ENCODE peak calls at places on chromosomes 13 and 19, in seven cellular contexts. N, C, E, J, O, X and I are unnamed samples.

GRCh38 chr19:18340990-18341868 is 831 bp downstream of the PGPEP1 start:
- DNase-seq in X (peak), E (peak), J (no peak), C (peak), O (peak), N (peak), I (no peak)

GRCh38 chr13:34667356-34668218 is 274.5 kb upstream of the NBEA start:
- DNase-seq in E (no peak), O (no peak), C (no peak), X (no peak), N (no peak), J (no peak), I (no peak)

GRCh38 chr19:1921825-1922224 is 16.6 kb downstream of the ADAT3 start:
- DNase-seq in X (no peak), N (no peak), O (no peak), J (no peak), E (no peak), C (no peak), I (no peak)

GRCh38 chr13:73273737-73274136 is 214.9 kb downstream of the KLF5 start:
- DNase-seq in X (no peak), N (no peak), C (peak), O (no peak), J (no peak), E (no peak), I (no peak)

GRCh38 chr19:51417107-51417806 is at the start of gene SIGLEC10:
- DNase-seq in X (no peak), J (no peak), C (peak), N (no peak), E (no peak), O (no peak), I (no peak)

GRCh38 chr19:49712397-49712859 is 21.5 kb downstream of the CPT1C start:
- DNase-seq in X (peak), C (peak), E (no peak), O (no peak), J (no peak), N (peak), I (no peak)

GRCh38 chr19:39186391-39186790 is 10.4 kb upstream of the NCCRP1 start:
- DNase-seq in J (no peak), X (no peak), N (no peak), O (no peak), C (no peak), E (no peak), I (no peak)

GRCh38 chr13:75841905-75842304 is 205.8 kb downstream of the LMO7 start:
- DNase-seq in C (no peak), X (no peak), N (no peak), J (no peak), E (no peak), O (no peak), I (no peak)

GRCh38 chr19:51272183-51272817 is 21.4 kb downstream of the SIGLECL1 start:
- DNase-seq in J (no peak), E (no peak), C (no peak), O (no peak), X (no peak), N (no peak), I (no peak)

GRCh38 chr13:24147570-24147963 is 13.0 kb upstream of the SPATA13 start:
- DNase-seq in O (no peak), N (no peak), C (no peak), E (no peak), X (no peak), J (no peak), I (no peak)